ENCODE peak calls at places on chromosome 12, in eight cellular contexts. G is epithelial cell of esophagus, T is GM12865, V is cardiac fibroblast, M is H1, J is tibial artery, S is foreskin fibroblast, E is nephron progenitor cell. F is an unnamed sample.

GRCh38 chr12:64633940-64634337 is 23.6 kb downstream of the RASSF3 start:
- DNase-seq in G (peak), T (no peak), E (no peak), M (no peak), S (peak), V (peak), J (peak), F (peak)

GRCh38 chr12:113095405-113095804 is 38.9 kb downstream of the DTX1 start:
- DNase-seq in M (no peak), J (no peak), E (no peak), G (no peak), T (no peak), V (no peak), S (no peak), F (no peak)

GRCh38 chr12:106918746-106919145 is 37.0 kb upstream of the TMEM263 start:
- DNase-seq in V (peak), J (no peak), G (peak), M (no peak), T (no peak), S (no peak), E (peak), F (no peak)

GRCh38 chr12:67625004-67625403 is 23.5 kb upstream of the DYRK2 start:
- DNase-seq in V (no peak), G (no peak), M (no peak), E (no peak), J (no peak), T (no peak), S (no peak), F (no peak)

GRCh38 chr12:88393017-88393767 is 187.1 kb downstream of the KITLG start:
- DNase-seq in E (no peak), M (no peak), V (peak), S (peak), J (no peak), T (peak), G (peak), F (no peak)

GRCh38 chr12:109716092-109716479 is 2.5 kb downstream of the FAM222A start:
- DNase-seq in J (no peak), V (no peak), E (no peak), S (no peak), T (no peak), G (no peak), M (no peak), F (no peak)

GRCh38 chr12:131830335-131831020 is 2.3 kb downstream of the MMP17 start:
- DNase-seq in S (peak), T (peak), G (peak), V (peak), E (peak), J (peak), M (peak), F (peak)

GRCh38 chr12:104683831-104684503 is 227.2 kb downstream of the CHST11 start:
- DNase-seq in V (no peak), E (no peak), J (no peak), M (no peak), S (no peak), T (no peak), G (no peak), F (no peak)

GRCh38 chr12:67077617-67078016 is 191.5 kb upstream of the CAND1 start:
- DNase-seq in S (no peak), E (no peak), V (no peak), M (no peak), T (no peak), J (no peak), G (peak), F (no peak)

GRCh38 chr12:55743131-55743921 is 404 bp downstream of the GDF11 start:
- DNase-seq in S (peak), E (peak), V (peak), T (peak), J (no peak), M (peak), G (peak), F (peak)
- TF ChIP-seq CTCF in S (no peak), E (no peak), V (peak), T (no peak), J (no peak), M (no peak), G (peak), F (peak)

DNA sequence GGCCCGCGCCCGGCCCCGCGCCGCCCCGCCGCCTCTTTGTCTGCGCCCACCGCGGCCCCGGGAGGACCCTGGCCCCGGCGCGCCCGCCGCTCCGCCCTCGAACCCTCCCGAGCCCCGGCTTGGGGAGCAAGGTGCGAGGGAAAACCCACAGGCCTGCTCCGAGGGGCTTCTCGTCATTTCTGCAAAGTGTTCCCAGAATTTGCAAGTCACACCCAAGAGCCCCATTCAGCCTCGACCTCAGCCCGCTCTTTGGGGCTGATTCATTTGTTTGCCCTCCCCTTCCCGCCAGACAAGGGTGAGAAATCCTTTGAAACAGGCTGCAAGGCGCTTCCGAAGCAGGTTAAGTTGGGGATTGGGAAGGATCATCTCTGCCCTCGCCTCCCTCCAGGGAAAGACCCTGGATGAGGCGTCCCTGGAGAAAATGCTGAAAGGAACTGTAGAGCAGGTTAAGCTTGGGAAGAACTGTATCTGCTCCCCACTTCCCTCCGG is 344 bp upstream of the CLIP1 start:
- DNase-seq in S (peak), J (no peak), V (peak), E (no peak), T (peak), G (peak), M (peak), F (peak)
- TF ChIP-seq CTCF in S (no peak), J (no peak), V (no peak), E (no peak), T (no peak), G (no peak), M (no peak), F (no peak)

GRCh38 chr12:15982471-15982870 is 71.3 kb downstream of the DERA start:
- DNase-seq in G (no peak), T (no peak), J (no peak), E (no peak), M (no peak), S (peak), V (peak), F (peak)
- TF ChIP-seq CTCF in G (peak), T (no peak), J (peak), E (no peak), M (peak), S (peak), V (peak), F (peak)

GRCh38 chr12:100401660-100402059 is 44.8 kb downstream of the SLC17A8 start:
- DNase-seq in J (no peak), E (no peak), T (no peak), G (peak), S (peak), V (peak), M (peak), F (no peak)

GRCh38 chr12:100403446-100403845 is 46.6 kb downstream of the SLC17A8 start:
- DNase-seq in V (peak), T (no peak), M (peak), E (no peak), J (no peak), G (peak), S (no peak), F (peak)

GRCh38 chr12:100399095-100399494 is 42.2 kb downstream of the SLC17A8 start:
- DNase-seq in G (no peak), T (no peak), M (no peak), E (no peak), J (no peak), V (no peak), S (no peak), F (no peak)

GRCh38 chr12:100404769-100405407 is 48.0 kb downstream of the SLC17A8 start:
- DNase-seq in V (peak), S (peak), J (no peak), M (peak), T (peak), G (peak), E (peak), F (no peak)
- TF ChIP-seq CTCF in V (peak), S (peak), J (no peak), M (peak), T (peak), G (peak), E (peak), F (peak)